ENCODE peak calls at places on chromosomes 3 and 15, in four cellular contexts. One of them, this sample, is unnamed.

GRCh38 chr3:74883690-74884089 is 269.2 kb upstream of the CNTN3 start:
- DNase-seq in transverse colon: no peak
- DNase-seq in endothelial cell: peak; percentile 14
- DNase-seq in adipocyte: no peak
- DNase-seq in this sample: peak; percentile 1

GRCh38 chr3:83523470-83524073 is 1435.2 kb upstream of the CADM2 start:
- DNase-seq in transverse colon: peak; percentile 8
- DNase-seq in endothelial cell: peak; percentile 66
- DNase-seq in adipocyte: peak; percentile 4
- DNase-seq in this sample: no peak

GRCh38 chr3:12371525-12372140 is 82.8 kb downstream of the PPARG start:
- DNase-seq in transverse colon: no peak
- DNase-seq in endothelial cell: no peak
- DNase-seq in adipocyte: no peak
- DNase-seq in this sample: peak; percentile 67

GRCh38 chr3:182094321-182094720 is 382.6 kb downstream of the SOX2 start:
- DNase-seq in transverse colon: no peak
- DNase-seq in endothelial cell: no peak
- DNase-seq in adipocyte: no peak
- DNase-seq in this sample: no peak

GRCh38 chr15:72302955-72303354 is 17.0 kb downstream of the CELF6 start:
- DNase-seq in transverse colon: no peak
- DNase-seq in endothelial cell: no peak
- DNase-seq in adipocyte: no peak
- DNase-seq in this sample: no peak

GRCh38 chr3:107208100-107208499 is 169.1 kb upstream of the CCDC54 start:
- DNase-seq in transverse colon: no peak
- DNase-seq in endothelial cell: no peak
- DNase-seq in adipocyte: peak; percentile 97
- DNase-seq in this sample: peak; percentile 98

GRCh38 chr3:46895204-46895660 is 17.7 kb downstream of the PTH1R start:
- DNase-seq in transverse colon: peak; percentile 74
- DNase-seq in endothelial cell: peak; percentile 78
- DNase-seq in adipocyte: peak; percentile 83
- DNase-seq in this sample: peak; percentile 57

GRCh38 chr3:129485681-129486056 is 42.8 kb upstream of the RHO start:
- DNase-seq in transverse colon: peak; percentile 68
- DNase-seq in endothelial cell: no peak
- DNase-seq in adipocyte: peak; percentile 98
- DNase-seq in this sample: peak; percentile 100